ENCODE peak calls at places on chromosomes 16 and 17, in five cellular contexts. Q is fibroblast of mammary gland, R is endodermal cell, J is MM.1S, M is LNCaP clone FGC. U is an unnamed sample.

GRCh38 chr17:2950846-2951245 is 112.6 kb downstream of the OR1D5 start:
- DNase-seq in M (no peak), Q (no peak), J (no peak), R (peak; percentile 47), U (no peak)

GRCh38 chr17:3004925-3005324 is 58.5 kb downstream of the OR1D5 start:
- DNase-seq in M (no peak), R (no peak), J (no peak), Q (no peak), U (no peak)

GRCh38 chr17:39752241-39752831 is 14.6 kb downstream of the GRB7 start:
- DNase-seq in J (no peak), Q (no peak), R (peak; percentile 64), M (no peak), U (no peak)

GRCh38 chr16:67279296-67280089 is at the start of gene PLEKHG4:
- DNase-seq in M (peak; percentile 27), Q (peak; percentile 74), R (peak; percentile 90), J (peak; percentile 87), U (peak; percentile 97)

GRCh38 chr17:34979650-34980352 is 511 bp upstream of the LIG3 start:
- DNase-seq in R (no peak), M (no peak), Q (peak; percentile 51), J (no peak), U (no peak)

GRCh38 chr16:55703003-55704001 is 47.5 kb downstream of the SLC6A2 start:
- DNase-seq in M (peak; percentile 32), J (peak; percentile 64), R (peak; percentile 51), Q (peak; percentile 67), U (peak; percentile 38)

GRCh38 chr16:82630688-82631087 is 3.9 kb downstream of the CDH13 start:
- DNase-seq in Q (peak; percentile 39), J (no peak), R (no peak), M (no peak), U (no peak)

GRCh38 chr17:83173997-83174858 is 94.8 kb downstream of the METRNL start:
- DNase-seq in R (peak; percentile 59), J (no peak), Q (peak; percentile 59), M (peak; percentile 72), U (peak; percentile 83)

GRCh38 chr16:10681310-10682308 is 13.1 kb downstream of the TEKT5 start:
- DNase-seq in J (no peak), Q (no peak), M (no peak), R (no peak), U (no peak)

GRCh38 chr17:22703204-22703603 is 1010.9 kb downstream of the KCNJ18 start:
- DNase-seq in Q (no peak), J (no peak), M (no peak), R (no peak), U (no peak)

GRCh38 chr17:40779181-40779909 is 3.0 kb downstream of the KRT27 start:
- DNase-seq in M (no peak), R (peak; percentile 67), Q (no peak), J (no peak), U (no peak)

GRCh38 chr17:32831627-32832243 is 45.2 kb downstream of the MYO1D start:
- DNase-seq in R (no peak), Q (no peak), M (peak; percentile 65), J (no peak), U (no peak)

GRCh38 chr17:35089846-35090193 is 26.3 kb upstream of the RFFL start:
- DNase-seq in J (no peak), M (no peak), R (peak; percentile 85), Q (peak; percentile 46), U (no peak)

GRCh38 chr17:13437966-13438779 is 163.6 kb downstream of the HS3ST3A1 start:
- DNase-seq in M (no peak), R (no peak), J (no peak), Q (peak; percentile 53), U (no peak)

GRCh38 chr17:59846391-59847165 is 46.2 kb downstream of the TUBD1 start:
- DNase-seq in Q (peak; percentile 92), M (no peak), J (peak; percentile 84), R (peak; percentile 69), U (peak; percentile 56)

GRCh38 chr17:19996502-19996901 is 12.7 kb upstream of the SPECC1 start:
- DNase-seq in J (no peak), R (peak; percentile 57), Q (no peak), M (no peak), U (no peak)

GRCh38 chr17:81412490-81413093 is 17.3 kb downstream of the BAHCC1 start:
- DNase-seq in R (no peak), J (no peak), M (no peak), Q (peak; percentile 57), U (peak; percentile 86)

DNA sequence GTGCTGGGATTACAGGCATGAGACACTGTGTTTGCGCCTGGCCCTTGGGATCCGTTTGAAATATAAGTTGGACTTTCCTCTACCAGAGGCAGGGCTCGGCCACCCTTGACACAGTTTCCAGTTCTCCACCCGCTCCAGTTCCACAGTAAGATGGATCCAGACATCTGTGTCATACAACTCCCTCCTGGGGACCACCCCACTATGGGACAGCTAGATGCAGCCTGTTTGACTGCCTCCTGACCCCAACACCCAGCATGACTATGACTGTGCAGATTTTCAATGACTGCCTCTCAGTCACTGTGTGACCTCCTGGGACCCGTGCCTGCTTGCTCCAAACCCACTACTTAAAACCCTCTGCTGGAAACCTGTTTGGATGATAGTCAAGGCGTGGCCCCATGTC is 166.7 kb downstream of the IRF8 start:
- DNase-seq in R (no peak), M (no peak), J (no peak), Q (no peak), U (no peak)
- TF ChIP-seq CTCF in R (no peak), M (no peak), J (no peak), Q (no peak), U (no peak)

DNA sequence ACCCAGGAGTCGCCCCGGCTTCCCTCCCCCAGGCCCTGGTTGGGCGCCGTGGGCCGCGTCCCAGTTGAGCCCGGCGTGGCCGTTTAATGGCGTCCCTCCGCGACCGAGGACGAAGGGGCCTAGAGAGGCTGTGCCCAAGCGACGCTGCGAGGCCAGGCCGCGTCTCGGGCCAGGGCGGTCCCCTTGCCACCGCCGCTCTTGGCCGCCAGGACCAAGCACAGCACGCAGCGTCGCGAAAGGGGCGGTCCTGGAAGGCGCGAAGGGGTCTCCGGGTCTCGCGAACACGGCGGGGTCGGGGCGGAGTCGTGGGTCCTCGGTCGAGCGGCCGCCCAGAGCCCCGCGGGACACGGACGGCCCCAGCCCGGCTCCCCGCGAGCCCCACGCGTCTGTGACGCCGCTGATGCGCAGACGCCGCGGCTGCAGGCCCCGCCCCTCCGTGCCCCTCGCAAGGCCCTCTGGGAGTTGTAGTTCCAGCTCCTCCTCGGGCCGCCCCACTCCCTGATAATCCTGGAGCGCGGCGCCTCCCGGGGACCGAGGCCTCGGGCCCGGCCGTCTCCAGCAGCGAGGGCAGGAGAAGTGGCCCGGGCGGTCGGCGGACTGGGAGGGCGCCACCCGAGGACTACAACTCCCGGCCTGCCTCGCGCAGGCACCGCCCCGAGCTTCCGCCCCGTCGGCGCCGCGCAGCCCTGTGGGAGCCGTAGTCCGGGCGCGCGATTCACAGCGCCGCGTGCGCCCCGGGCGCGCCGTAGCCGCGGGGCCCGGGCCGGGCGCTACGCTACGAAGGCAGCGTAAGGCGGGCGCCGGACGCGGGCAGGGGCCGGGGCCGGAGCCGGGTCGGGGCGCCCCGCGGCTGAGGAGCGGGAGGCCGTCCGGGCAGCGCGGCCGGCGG is at the start of gene CAPN15:
- DNase-seq in M (peak; percentile 46), J (peak; percentile 88), R (peak; percentile 94), Q (peak; percentile 74), U (peak; percentile 93)
- TF ChIP-seq CTCF in M (no peak), J (no peak), R (peak; percentile 64), Q (no peak), U (no peak)

DNA sequence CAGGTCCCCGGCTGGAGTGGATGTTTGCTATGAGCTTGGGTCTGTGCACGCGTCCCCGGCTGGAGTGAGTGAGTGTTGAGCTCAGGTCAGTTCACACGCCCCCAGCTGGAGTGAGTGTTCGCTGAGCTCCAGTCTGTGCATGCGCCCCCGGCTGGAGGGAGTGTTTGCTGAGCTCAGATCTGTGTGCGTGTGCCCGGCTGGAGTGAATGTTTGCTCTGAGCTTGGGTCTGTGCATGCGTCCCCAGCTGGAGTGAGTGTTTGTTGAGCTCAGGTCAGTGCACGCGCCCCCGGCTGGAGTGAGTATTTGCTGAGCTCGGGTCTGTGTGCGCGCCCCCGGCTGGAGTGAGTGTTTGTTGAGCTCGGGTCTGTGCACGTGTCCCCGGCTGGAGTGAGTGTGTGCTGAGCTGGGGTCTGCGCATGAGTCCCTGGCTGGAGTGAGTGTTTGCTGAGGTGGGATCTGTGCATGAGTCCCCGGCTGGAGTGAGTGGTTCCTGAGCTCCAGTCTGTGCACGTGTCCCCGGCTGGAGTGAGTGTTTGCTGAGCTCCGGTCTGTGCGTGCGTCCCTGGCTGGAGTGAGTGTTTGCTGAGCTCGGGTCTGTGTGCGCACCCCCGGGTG is 284.2 kb downstream of the SNX29 start:
- DNase-seq in Q (peak; percentile 71), R (peak; percentile 88), J (no peak), M (no peak), U (no peak)
- TF ChIP-seq CTCF in Q (peak; percentile 19), R (peak; percentile 54), J (no peak), M (no peak), U (no peak)

GRCh38 chr17:75005291-75005690 is 7.2 kb upstream of the MRPL58 start:
- DNase-seq in R (no peak), Q (no peak), M (no peak), J (no peak), U (no peak)
- TF ChIP-seq CTCF in R (no peak), Q (no peak), M (no peak), J (no peak), U (no peak)

GRCh38 chr17:49822829-49823228 is 25.0 kb downstream of the TAC4 start:
- DNase-seq in R (no peak), Q (peak; percentile 90), M (no peak), J (no peak), U (no peak)
- TF ChIP-seq CTCF in R (no peak), Q (no peak), M (no peak), J (no peak), U (no peak)

GRCh38 chr17:45813051-45813731 is 29.1 kb downstream of the CRHR1 start:
- DNase-seq in J (no peak), Q (no peak), M (no peak), R (peak; percentile 96), U (no peak)

GRCh38 chr17:45809484-45809883 is 25.4 kb downstream of the CRHR1 start:
- DNase-seq in Q (no peak), M (no peak), R (no peak), J (no peak), U (no peak)

GRCh38 chr17:45808845-45809244 is 24.7 kb downstream of the CRHR1 start:
- DNase-seq in M (no peak), J (no peak), Q (no peak), R (no peak), U (no peak)

GRCh38 chr17:45814622-45815606 is 29.8 kb upstream of the SPPL2C start:
- DNase-seq in R (no peak), Q (no peak), M (no peak), J (no peak), U (no peak)

GRCh38 chr17:45812102-45812501 is 28.0 kb downstream of the CRHR1 start:
- DNase-seq in Q (peak; percentile 13), J (no peak), R (no peak), M (peak; percentile 22), U (no peak)
- TF ChIP-seq CTCF in Q (peak; percentile 14), J (peak; percentile 18), R (peak; percentile 68), M (peak; percentile 29), U (no peak)

GRCh38 chr17:15341966-15342365 is 569 bp upstream of the TEKT3 start:
- DNase-seq in M (no peak), Q (no peak), R (no peak), J (no peak), U (no peak)
- TF ChIP-seq CTCF in M (no peak), Q (no peak), R (no peak), J (no peak), U (no peak)

U was measured in GM13976.